ENCODE peak calls at places on chromosomes 11 and 22, in ten cellular contexts. Q, N, O, I, H, P, A, B, L and X are unnamed samples.

GRCh38 chr11:78652866-78653265 is 78.2 kb upstream of the NARS2 start:
- DNase-seq in B (no peak), P (no peak), H (no peak), I (no peak), Q (no peak), L (no peak), A (no peak), N (no peak), O (no peak), X (no peak)

GRCh38 chr11:45843158-45843924 is 3.9 kb upstream of the CRY2 start:
- DNase-seq in B (peak; percentile 85), Q (peak; percentile 95), O (peak; percentile 89), L (peak; percentile 87), I (peak; percentile 91), N (peak; percentile 72), P (peak; percentile 92), A (peak; percentile 76), H (peak; percentile 87), X (peak; percentile 48)

GRCh38 chr11:69818243-69819108 is 740 bp downstream of the FGF3 start:
- DNase-seq in I (no peak), P (no peak), O (no peak), H (no peak), A (no peak), L (no peak), B (no peak), Q (no peak), N (no peak), X (no peak)

GRCh38 chr11:69981119-69981770 is 96.9 kb upstream of the ANO1 start:
- DNase-seq in L (no peak), N (no peak), A (no peak), Q (no peak), B (no peak), H (no peak), O (no peak), I (no peak), P (no peak), X (no peak)

GRCh38 chr11:112769170-112769569 is 192.1 kb upstream of the NCAM1 start:
- DNase-seq in L (no peak), Q (no peak), I (no peak), B (no peak), P (no peak), N (no peak), A (no peak), O (peak; percentile 30), H (no peak), X (no peak)

GRCh38 chr11:57599381-57599780 is 1.9 kb downstream of the SERPING1 start:
- DNase-seq in N (no peak), A (no peak), O (no peak), Q (no peak), I (no peak), P (no peak), L (no peak), B (no peak), H (no peak), X (no peak)

GRCh38 chr11:126862664-126863247 is 137.8 kb downstream of the KIRREL3 start:
- DNase-seq in Q (peak; percentile 6), L (no peak), P (no peak), A (no peak), H (no peak), B (no peak), N (no peak), O (no peak), I (no peak), X (no peak)

GRCh38 chr11:69362315-69362714 is 68.4 kb downstream of the MYEOV start:
- DNase-seq in P (no peak), A (no peak), L (no peak), B (no peak), O (no peak), H (no peak), Q (no peak), N (no peak), I (no peak), X (no peak)

GRCh38 chr11:8060146-8060719 is 20.8 kb upstream of the TUB start:
- DNase-seq in H (no peak), P (no peak), A (no peak), I (no peak), N (no peak), Q (no peak), O (no peak), L (no peak), B (no peak), X (no peak)

GRCh38 chr11:65425105-65425970 is 2.7 kb downstream of the NEAT1 start:
- DNase-seq in I (peak; percentile 87), A (peak; percentile 65), N (no peak), O (no peak), H (peak; percentile 82), L (peak; percentile 74), B (no peak), Q (peak; percentile 90), P (peak; percentile 87), X (no peak)

GRCh38 chr22:33577862-33578411 is 342.3 kb downstream of the LARGE1 start:
- DNase-seq in I (peak; percentile 53), L (no peak), P (no peak), B (no peak), O (no peak), A (no peak), H (no peak), N (no peak), Q (no peak), X (no peak)

GRCh38 chr11:6547177-6547576 is 50.1 kb downstream of the DNHD1 start:
- DNase-seq in A (no peak), L (no peak), B (no peak), N (no peak), H (no peak), P (no peak), Q (no peak), O (no peak), I (no peak), X (no peak)

GRCh38 chr22:24434472-24435322 is 7.3 kb downstream of the ADORA2A start:
- DNase-seq in I (no peak), L (no peak), O (no peak), N (no peak), A (peak; percentile 88), P (peak; percentile 84), B (no peak), H (no peak), Q (peak; percentile 94), X (peak; percentile 44)

GRCh38 chr11:46050065-46050464 is 71.2 kb downstream of the PHF21A start:
- DNase-seq in P (no peak), O (peak; percentile 17), I (no peak), A (no peak), N (peak; percentile 87), Q (no peak), H (peak; percentile 91), B (peak; percentile 21), L (peak; percentile 86), X (no peak)

GRCh38 chr11:128156486-128156885 is 430.9 kb downstream of the ETS1 start:
- DNase-seq in A (no peak), L (peak; percentile 8), O (no peak), I (no peak), B (no peak), H (no peak), N (no peak), P (no peak), Q (no peak), X (no peak)

GRCh38 chr11:102485095-102485722 is 32.6 kb upstream of the TMEM123 start:
- DNase-seq in B (no peak), N (no peak), I (no peak), O (no peak), L (no peak), P (no peak), Q (no peak), H (no peak), A (no peak), X (no peak)

GRCh38 chr22:44157916-44158618 is 22.7 kb upstream of the PARVG start:
- DNase-seq in B (no peak), O (no peak), H (no peak), A (no peak), Q (no peak), I (no peak), L (no peak), P (no peak), N (no peak), X (no peak)

GRCh38 chr11:112770487-112770886 is 190.7 kb upstream of the NCAM1 start:
- DNase-seq in L (no peak), I (no peak), B (no peak), H (peak; percentile 12), O (peak; percentile 71), P (no peak), Q (no peak), N (no peak), A (no peak), X (no peak)

GRCh38 chr22:25057013-25057881 is 104.7 kb downstream of the KIAA1671 start:
- DNase-seq in H (peak; percentile 16), I (peak; percentile 56), Q (peak; percentile 88), P (peak; percentile 38), L (peak; percentile 31), B (peak; percentile 48), A (no peak), O (peak; percentile 55), N (no peak), X (no peak)

GRCh38 chr11:124899376-124900145 is 1.9 kb upstream of the ROBO4 start:
- DNase-seq in H (no peak), B (peak; percentile 8), N (no peak), A (no peak), P (no peak), I (no peak), Q (no peak), L (peak; percentile 14), O (no peak), X (no peak)

GRCh38 chr11:108635106-108635505 is 29.8 kb upstream of the DDX10 start:
- DNase-seq in H (peak; percentile 75), O (no peak), B (no peak), I (no peak), P (no peak), A (no peak), N (no peak), Q (no peak), L (no peak), X (no peak)

GRCh38 chr11:128399186-128399585 is 188.2 kb downstream of the ETS1 start:
- DNase-seq in I (no peak), Q (peak; percentile 12), H (peak; percentile 70), N (peak; percentile 84), B (peak; percentile 16), P (peak; percentile 54), O (no peak), L (peak; percentile 66), A (no peak), X (no peak)